ENCODE peak calls at places on chromosome 13, in six cellular contexts. V is foreskin fibroblast, J is IMR-90, S is Calu3, Y is mammary epithelial cell, Q is fibroblast of pulmonary artery. I is an unnamed sample.

GRCh38 chr13:82688400-82688999 is 1193.8 kb downstream of the SLITRK1 start:
- DNase-seq in V (no peak), J (peak), S (no peak), Y (peak), Q (peak), I (no peak)

GRCh38 chr13:57123660-57124059 is 17.1 kb upstream of the PRR20A start:
- DNase-seq in V (no peak), J (no peak), S (no peak), Y (no peak), Q (peak), I (no peak)

GRCh38 chr13:114101325-114101821 is 31.1 kb downstream of the RASA3 start:
- DNase-seq in V (no peak), J (no peak), S (no peak), Y (no peak), Q (no peak), I (no peak)

GRCh38 chr13:50892162-50892944 is 17.2 kb upstream of the RNASEH2B start:
- DNase-seq in V (no peak), J (no peak), S (no peak), Y (no peak), Q (no peak), I (no peak)

GRCh38 chr13:43994999-43995859 is 115.5 kb downstream of the LACC1 start:
- DNase-seq in V (no peak), J (no peak), S (no peak), Y (no peak), Q (no peak), I (no peak)

GRCh38 chr13:77898097-77898496 is 20.5 kb downstream of the EDNRB start:
- DNase-seq in V (no peak), J (peak), S (no peak), Y (no peak), Q (peak), I (no peak)

GRCh38 chr13:105569816-105570215 is 965.6 kb downstream of the EFNB2 start:
- DNase-seq in V (no peak), J (no peak), S (no peak), Y (no peak), Q (no peak), I (no peak)

GRCh38 chr13:95714142-95714832 is 37.3 kb downstream of the DNAJC3 start:
- DNase-seq in V (peak), J (peak), S (no peak), Y (peak), Q (peak), I (no peak)

GRCh38 chr13:79525051-79525450 is 44.1 kb downstream of the NDFIP2 start:
- DNase-seq in V (no peak), J (no peak), S (no peak), Y (no peak), Q (no peak), I (no peak)

GRCh38 chr13:50320297-50320862 is 305.1 kb downstream of the KCNRG start:
- DNase-seq in V (peak), J (peak), S (peak), Y (peak), Q (peak), I (no peak)

GRCh38 chr13:68261105-68261504 is 1031.0 kb upstream of the PCDH9 start:
- DNase-seq in V (no peak), J (no peak), S (no peak), Y (no peak), Q (no peak), I (no peak)

GRCh38 chr13:49635599-49636433 is 7.5 kb downstream of the ARL11 start:
- DNase-seq in V (no peak), J (peak), S (no peak), Y (peak), Q (peak), I (no peak)

GRCh38 chr13:57627663-57628062 is 3.9 kb upstream of the PCDH17 start:
- DNase-seq in V (no peak), J (peak), S (no peak), Y (no peak), Q (peak), I (no peak)

GRCh38 chr13:50390503-50391248 is 375.4 kb downstream of the KCNRG start:
- DNase-seq in V (no peak), J (no peak), S (no peak), Y (no peak), Q (no peak), I (no peak)

GRCh38 chr13:112709825-112710783 is 20.3 kb downstream of the ATP11A start:
- DNase-seq in V (no peak), J (peak), S (no peak), Y (no peak), Q (no peak), I (peak)

GRCh38 chr13:112710855-112711527 is 21.2 kb downstream of the ATP11A start:
- DNase-seq in V (no peak), J (no peak), S (no peak), Y (no peak), Q (no peak), I (no peak)

GRCh38 chr13:112713517-112714253 is 23.8 kb downstream of the ATP11A start:
- DNase-seq in V (no peak), J (no peak), S (no peak), Y (no peak), Q (no peak), I (no peak)

GRCh38 chr13:112712451-112712881 is 22.6 kb downstream of the ATP11A start:
- DNase-seq in V (no peak), J (no peak), S (no peak), Y (no peak), Q (no peak), I (peak)

DNA sequence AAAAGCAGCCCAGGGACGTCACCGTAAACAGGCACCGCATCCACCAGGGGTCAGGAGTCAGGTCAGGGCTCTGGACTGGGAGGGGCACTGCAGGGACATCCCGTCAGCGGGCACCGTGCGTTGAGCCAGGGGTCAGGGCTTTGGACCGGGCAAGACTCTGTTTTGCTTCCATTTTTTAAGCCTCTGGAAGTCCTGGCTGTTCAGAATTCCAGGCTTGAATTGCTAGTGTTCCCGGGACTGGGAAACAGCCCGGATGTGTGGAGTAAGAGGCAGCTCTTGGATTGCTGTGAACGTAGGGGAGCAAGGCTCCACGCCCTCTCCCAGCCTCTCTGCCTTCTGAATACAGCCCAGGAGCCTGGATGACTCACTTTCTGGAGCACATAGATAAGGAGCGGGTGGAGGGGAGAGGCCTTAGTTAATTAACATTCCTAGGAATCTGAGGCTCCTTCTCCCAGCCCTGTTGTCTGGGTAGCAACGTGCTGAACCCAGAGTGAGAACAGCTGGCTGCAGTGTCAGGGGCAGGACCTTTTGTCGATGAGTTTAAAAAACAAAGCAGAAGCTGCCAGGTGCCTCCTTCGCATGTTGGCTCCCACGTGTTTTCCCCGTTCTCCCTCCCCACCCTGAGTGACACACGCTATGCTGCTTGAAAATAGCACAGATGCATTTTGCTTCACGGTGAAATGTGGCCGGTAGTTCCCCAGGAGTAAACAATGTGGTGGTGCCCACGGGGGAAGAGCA is 21.9 kb downstream of the ATP11A start:
- DNase-seq in V (peak), J (peak), S (peak), Y (peak), Q (peak), I (peak)
- TF ChIP-seq CTCF in V (peak), J (no peak), S (no peak), Y (peak), Q (peak), I (no peak)

GRCh38 chr13:104321756-104322155 is 1255.5 kb upstream of the SLC10A2 start:
- DNase-seq in V (no peak), J (no peak), S (no peak), Y (no peak), Q (no peak), I (no peak)

GRCh38 chr13:104326523-104326922 is 1260.3 kb upstream of the SLC10A2 start:
- DNase-seq in V (no peak), J (no peak), S (no peak), Y (no peak), Q (no peak), I (no peak)

GRCh38 chr13:104327217-104327616 is 1261.0 kb upstream of the SLC10A2 start:
- DNase-seq in V (no peak), J (no peak), S (no peak), Y (peak), Q (no peak), I (no peak)
- TF ChIP-seq CTCF in V (no peak), J (no peak), S (no peak), Y (no peak), Q (no peak), I (no peak)

DNA sequence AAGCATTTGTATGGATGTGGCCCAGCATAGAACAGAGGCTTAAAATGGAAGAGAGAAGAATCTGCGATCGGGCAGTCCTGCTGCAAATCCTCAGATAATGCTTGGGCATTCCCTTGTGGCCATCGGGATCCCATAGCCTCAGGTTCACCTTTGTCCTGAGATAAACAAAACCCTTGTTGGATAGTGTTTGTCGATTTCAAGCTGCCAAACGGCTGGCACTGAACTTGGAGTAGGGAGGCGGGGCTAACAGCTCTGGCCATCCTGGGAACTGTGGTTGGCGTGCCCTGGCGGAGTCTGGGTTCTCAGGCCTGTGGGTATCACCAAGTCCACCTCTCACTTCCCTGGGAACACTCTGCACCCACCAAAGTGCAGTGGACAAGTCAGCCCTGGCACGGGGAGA is 85.1 kb downstream of the ING1 start:
- DNase-seq in V (no peak), J (no peak), S (no peak), Y (no peak), Q (no peak), I (no peak)
- TF ChIP-seq CTCF in V (no peak), J (no peak), S (no peak), Y (no peak), Q (no peak), I (no peak)

DNA sequence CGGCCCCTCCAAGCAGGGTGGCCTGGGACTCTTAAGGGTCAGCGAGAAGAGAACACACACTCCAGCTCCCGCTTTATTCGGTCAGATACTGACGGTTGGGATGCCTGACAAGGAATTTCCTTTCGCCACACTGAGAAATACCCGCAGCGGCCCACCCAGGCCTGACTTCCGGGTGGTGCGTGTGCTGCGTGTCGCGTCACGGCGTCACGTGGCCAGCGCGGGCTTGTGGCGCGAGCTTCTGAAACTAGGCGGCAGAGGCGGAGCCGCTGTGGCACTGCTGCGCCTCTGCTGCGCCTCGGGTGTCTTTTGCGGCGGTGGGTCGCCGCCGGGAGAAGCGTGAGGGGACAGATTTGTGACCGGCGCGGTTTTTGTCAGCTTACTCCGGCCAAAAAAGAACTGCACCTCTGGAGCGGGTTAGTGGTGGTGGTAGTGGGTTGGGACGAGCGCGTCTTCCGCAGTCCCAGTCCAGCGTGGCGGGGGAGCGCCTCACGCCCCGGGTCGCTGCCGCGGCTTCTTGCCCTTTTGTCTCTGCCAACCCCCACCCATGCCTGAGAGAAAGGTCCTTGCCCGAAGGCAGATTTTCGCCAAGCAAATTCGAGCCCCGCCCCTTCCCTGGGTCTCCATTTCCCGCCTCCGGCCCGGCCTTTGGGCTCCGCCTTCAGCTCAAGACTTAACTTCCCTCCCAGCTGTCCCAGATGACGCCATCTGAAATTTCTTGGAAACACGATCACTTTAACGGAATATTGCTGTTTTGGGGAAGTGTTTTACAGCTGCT is at the start of the genes BRCA2 and ZAR1L:
- DNase-seq in V (peak), J (peak), S (peak), Y (peak), Q (peak), I (peak)
- TF ChIP-seq CTCF in V (no peak), J (no peak), S (no peak), Y (no peak), Q (no peak), I (no peak)

DNA sequence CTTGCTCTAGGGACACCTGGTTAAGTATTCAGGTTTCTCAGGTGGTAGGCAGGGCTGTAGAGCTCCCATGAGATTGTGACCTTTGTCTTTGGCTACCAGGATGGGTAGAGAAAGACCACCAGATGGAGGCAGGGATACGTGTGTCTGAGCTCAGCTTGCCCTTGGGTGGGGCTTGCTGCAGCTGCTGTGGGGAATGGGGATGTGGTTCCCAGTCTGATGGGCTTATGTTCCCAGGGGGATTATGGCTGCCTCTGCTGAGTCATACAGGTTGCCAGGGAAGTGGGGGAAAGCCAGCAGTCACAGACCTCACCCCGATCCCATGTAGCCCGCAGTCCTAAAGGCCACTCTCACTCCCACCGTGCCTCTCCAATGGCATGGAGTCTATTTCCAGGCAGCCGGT is 659.9 kb upstream of the KLF12 start:
- DNase-seq in V (no peak), J (no peak), S (no peak), Y (no peak), Q (no peak), I (no peak)
- TF ChIP-seq CTCF in V (no peak), J (no peak), S (no peak), Y (no peak), Q (no peak), I (no peak)

GRCh38 chr13:60137911-60138570 is 25.7 kb downstream of the DIAPH3 start:
- DNase-seq in V (no peak), J (no peak), S (no peak), Y (no peak), Q (no peak), I (no peak)

GRCh38 chr13:60138674-60139073 is 25.1 kb downstream of the DIAPH3 start:
- DNase-seq in V (no peak), J (no peak), S (no peak), Y (no peak), Q (no peak), I (no peak)

GRCh38 chr13:60139272-60139671 is 24.5 kb downstream of the DIAPH3 start:
- DNase-seq in V (peak), J (peak), S (no peak), Y (no peak), Q (no peak), I (no peak)

GRCh38 chr13:60135344-60135743 is 28.4 kb downstream of the DIAPH3 start:
- DNase-seq in V (no peak), J (no peak), S (no peak), Y (no peak), Q (no peak), I (no peak)

DNA sequence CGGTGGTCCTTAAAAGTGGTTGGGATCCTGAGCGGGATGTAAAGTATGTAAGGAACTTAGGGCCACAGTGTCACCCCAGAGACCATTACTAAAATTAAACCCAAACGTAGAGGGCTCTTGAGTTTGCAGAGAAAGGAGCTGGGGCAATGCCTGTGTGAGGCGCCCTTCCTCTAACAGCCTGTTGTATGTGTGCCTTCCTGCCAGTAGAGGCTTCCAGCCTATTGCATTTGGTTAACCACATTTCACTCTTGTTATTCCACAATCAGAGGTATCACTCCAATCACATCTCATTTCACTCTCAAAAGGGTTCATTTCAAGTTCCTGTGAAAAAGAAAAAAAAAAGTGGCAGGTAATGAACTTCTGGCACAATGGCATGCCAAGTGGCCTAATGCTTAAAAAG is 29.4 kb downstream of the DIAPH3 start:
- DNase-seq in V (no peak), J (no peak), S (no peak), Y (no peak), Q (peak), I (no peak)
- TF ChIP-seq CTCF in V (peak), J (peak), S (no peak), Y (peak), Q (peak), I (no peak)

DNA sequence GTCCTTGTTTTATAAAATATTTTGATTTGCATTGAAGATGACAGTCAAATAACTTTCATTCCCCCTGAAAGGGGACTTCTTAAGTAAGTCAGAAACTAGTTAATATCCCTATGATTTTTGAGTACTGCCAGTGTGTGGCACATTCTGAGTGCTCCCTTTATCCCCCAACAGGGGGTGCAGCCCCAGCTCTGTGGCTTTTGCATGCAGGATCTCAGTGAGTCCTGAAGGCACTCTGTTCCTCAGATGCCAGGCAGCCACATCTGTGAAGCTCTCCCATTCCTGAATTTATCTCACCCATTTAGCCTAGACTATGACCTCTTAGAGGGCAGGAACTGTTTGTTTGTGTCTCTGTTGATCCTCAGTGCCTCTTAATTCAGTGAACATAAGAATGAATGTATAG is 123.1 kb downstream of the CDK8 start:
- DNase-seq in V (peak), J (peak), S (peak), Y (peak), Q (peak), I (no peak)
- TF ChIP-seq CTCF in V (peak), J (peak), S (peak), Y (peak), Q (peak), I (no peak)

GRCh38 chr13:46071590-46072249 is 19.2 kb upstream of the ZC3H13 start:
- DNase-seq in V (no peak), J (no peak), S (no peak), Y (no peak), Q (no peak), I (no peak)
- TF ChIP-seq CTCF in V (no peak), J (no peak), S (no peak), Y (no peak), Q (no peak), I (no peak)

DNA sequence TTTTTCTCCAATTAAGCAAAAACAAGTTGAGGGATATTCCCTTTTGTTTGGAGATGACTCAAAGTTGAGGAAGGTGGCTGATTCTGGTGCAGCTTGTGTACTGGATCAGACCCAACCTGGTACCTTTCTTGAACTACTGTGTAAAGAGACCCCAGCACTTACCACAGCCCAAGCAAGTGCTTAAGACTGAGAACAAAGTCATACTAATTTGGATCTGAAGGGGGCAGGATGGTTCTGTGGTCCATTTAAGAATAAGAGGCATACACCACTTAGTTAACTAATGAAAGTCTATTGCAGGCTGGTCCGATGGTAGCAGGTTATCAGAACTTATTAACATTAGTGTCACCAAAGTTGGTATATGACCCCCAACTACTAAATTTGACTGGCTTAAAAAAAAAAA is 6.3 kb downstream of the THSD1 start:
- DNase-seq in V (no peak), J (peak), S (no peak), Y (no peak), Q (peak), I (no peak)
- TF ChIP-seq CTCF in V (no peak), J (peak), S (no peak), Y (peak), Q (peak), I (no peak)

DNA sequence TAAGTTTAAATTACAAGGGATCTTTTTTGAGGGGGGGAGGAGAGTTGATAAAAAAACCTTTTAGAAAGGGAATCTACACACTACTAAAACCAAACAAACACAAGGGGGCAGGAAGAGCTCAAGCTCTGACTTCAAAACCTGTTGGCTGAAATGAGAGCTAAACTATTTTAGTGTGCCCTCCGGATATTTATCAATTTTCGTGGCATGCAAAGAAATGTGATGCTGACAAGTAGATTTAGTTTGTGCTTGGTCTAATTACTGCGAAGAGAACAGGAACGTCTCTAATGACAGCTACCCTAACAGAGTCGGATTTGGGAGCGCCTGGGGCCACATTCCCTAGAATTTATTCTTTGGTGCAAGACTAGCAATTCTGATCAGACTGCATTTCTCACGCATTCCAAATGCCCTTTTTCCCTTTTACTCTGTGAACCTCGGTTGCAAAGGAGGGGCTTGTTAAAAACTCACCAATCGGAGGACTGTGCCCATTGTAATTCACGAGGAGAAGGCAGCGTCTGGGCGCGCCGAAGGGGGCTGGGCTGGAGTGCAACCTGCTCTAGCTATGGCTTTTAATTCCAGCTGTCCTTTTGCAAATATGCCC is 804 bp upstream of the FREM2 start:
- DNase-seq in V (no peak), J (no peak), S (peak), Y (peak), Q (peak), I (peak)
- TF ChIP-seq CTCF in V (no peak), J (no peak), S (no peak), Y (peak), Q (peak), I (peak)

I was measured in mesothelial cell of epicardium.